ENCODE peak calls at places on chromosomes 2 and 18, in six cellular contexts. L is hypothalamus; S is HFFc6; X is neural progenitor cell; M is stimulated activated CD4-positive, alpha-beta T cell treated with anti-CD3 and anti-CD28 coated beads, TNF-alpha, amount 100 ng/mL, for 4 hours; A is activated naive CD4-positive, alpha-beta T cell. B is an unnamed sample.

GRCh38 chr2:226515344-226516055 is 284.1 kb downstream of the IRS1 start:
- DNase-seq in S (peak; percentile 42), L (no peak), X (no peak), A (no peak), M (no peak), B (no peak)

GRCh38 chr2:182545420-182546167 is 118.8 kb upstream of the PDE1A start:
- DNase-seq in S (no peak), A (no peak), L (no peak), X (no peak), M (no peak), B (no peak)

GRCh38 chr2:38037757-38038615 is 38.0 kb downstream of the CYP1B1 start:
- DNase-seq in S (no peak), X (peak; percentile 74), L (no peak), M (no peak), A (no peak), B (peak; percentile 46)

GRCh38 chr2:58120626-58121229 is 74.1 kb downstream of the VRK2 start:
- DNase-seq in M (no peak), A (no peak), X (no peak), L (no peak), S (no peak), B (no peak)

GRCh38 chr18:35683021-35683420 is 101.5 kb downstream of the GALNT1 start:
- DNase-seq in L (no peak), A (no peak), X (peak; percentile 53), S (no peak), M (no peak), B (no peak)

GRCh38 chr2:150076281-150076680 is 411.2 kb downstream of the RND3 start:
- DNase-seq in A (no peak), S (peak; percentile 76), X (no peak), M (no peak), L (no peak), B (no peak)

GRCh38 chr2:118221952-118222594 is 133.8 kb downstream of the INSIG2 start:
- DNase-seq in L (no peak), A (no peak), S (peak; percentile 67), M (no peak), X (peak; percentile 83), B (peak; percentile 46)

GRCh38 chr2:149729575-149729974 is 142.0 kb upstream of the MMADHC start:
- DNase-seq in X (no peak), M (no peak), S (no peak), L (no peak), A (no peak), B (no peak)

GRCh38 chr2:68715353-68716041 is 19.1 kb upstream of the ARHGAP25 start:
- DNase-seq in A (no peak), X (peak; percentile 83), S (peak; percentile 28), L (no peak), M (no peak), B (no peak)

GRCh38 chr2:69565431-69565839 is 78.1 kb downstream of the AAK1 start:
- DNase-seq in A (peak; percentile 61), L (no peak), M (peak; percentile 46), S (peak; percentile 29), X (peak; percentile 77), B (no peak)

GRCh38 chr2:169828141-169828811 is 1.0 kb downstream of the UBR3 start:
- DNase-seq in X (peak; percentile 60), L (peak; percentile 41), M (peak; percentile 36), S (peak; percentile 25), A (peak; percentile 9), B (peak; percentile 53)

GRCh38 chr2:233462202-233462785 is 104.3 kb downstream of the USP40 start:
- DNase-seq in S (no peak), L (no peak), M (no peak), A (no peak), X (no peak), B (no peak)

GRCh38 chr2:117833911-117834310 is 19.4 kb downstream of the DDX18 start:
- DNase-seq in S (no peak), L (no peak), M (no peak), A (no peak), X (no peak), B (no peak)

GRCh38 chr18:23235860-23236259 is 100.6 kb downstream of the CABLES1 start:
- DNase-seq in L (no peak), S (no peak), X (no peak), M (no peak), A (no peak), B (no peak)

GRCh38 chr2:183438541-183438940 is 314.3 kb downstream of the NUP35 start:
- DNase-seq in X (no peak), A (no peak), M (no peak), S (no peak), L (no peak), B (no peak)

GRCh38 chr2:146677280-146677679 is 1167.5 kb upstream of the ACVR2A start:
- DNase-seq in M (no peak), S (no peak), X (no peak), A (no peak), L (no peak), B (no peak)

GRCh38 chr2:190574169-190574568 is 39.6 kb upstream of the NEMP2 start:
- DNase-seq in A (no peak), L (no peak), X (no peak), M (no peak), S (no peak), B (no peak)

GRCh38 chr2:228675715-228676114 is 494.2 kb upstream of the SPHKAP start:
- DNase-seq in X (no peak), A (no peak), S (no peak), M (no peak), L (no peak), B (no peak)

GRCh38 chr2:232460171-232460570 is 4.2 kb downstream of the ALPI start:
- DNase-seq in S (no peak), X (no peak), A (no peak), M (no peak), L (no peak), B (no peak)

GRCh38 chr2:35501076-35501475 is 854.5 kb upstream of the CRIM1 start:
- DNase-seq in A (no peak), X (no peak), S (no peak), M (no peak), L (no peak), B (no peak)

GRCh38 chr2:211957799-211958198 is 580.8 kb downstream of the ERBB4 start:
- DNase-seq in L (no peak), M (no peak), S (no peak), A (no peak), X (no peak), B (no peak)

GRCh38 chr18:75679347-75679746 is 251.8 kb upstream of the SMIM21 start:
- DNase-seq in S (no peak), A (no peak), X (no peak), L (no peak), M (no peak), B (no peak)

GRCh38 chr18:79698668-79699335 is 19.2 kb downstream of the CTDP1 start:
- DNase-seq in A (no peak), X (no peak), S (peak; percentile 42), M (no peak), L (no peak), B (no peak)

GRCh38 chr2:43230481-43230880 is 4.1 kb upstream of the ZFP36L2 start:
- DNase-seq in X (peak; percentile 36), A (no peak), L (no peak), M (no peak), S (no peak), B (no peak)

GRCh38 chr2:8525582-8526402 is 156.1 kb upstream of the ID2 start:
- DNase-seq in S (no peak), A (no peak), M (no peak), L (peak; percentile 17), X (peak; percentile 39), B (peak; percentile 83)

GRCh38 chr2:120609826-120610395 is 125.8 kb upstream of the GLI2 start:
- DNase-seq in L (no peak), S (no peak), M (no peak), X (no peak), A (no peak), B (no peak)

GRCh38 chr2:239293450-239294430 is 107.1 kb downstream of the HDAC4 start:
- DNase-seq in S (no peak), A (peak; percentile 32), M (no peak), X (peak; percentile 51), L (no peak), B (no peak)

GRCh38 chr2:182134201-182134600 is 148.5 kb downstream of the PPP1R1C start:
- DNase-seq in S (no peak), X (no peak), M (no peak), A (no peak), L (no peak), B (no peak)

GRCh38 chr2:235493775-235494715 is at the start of gene AGAP1:
- DNase-seq in L (peak; percentile 86), M (no peak), S (peak; percentile 77), A (no peak), X (peak; percentile 96), B (peak; percentile 88)

GRCh38 chr2:219497495-219498279 is 1.0 kb upstream of the GMPPA start:
- DNase-seq in A (no peak), X (peak; percentile 76), L (no peak), M (no peak), S (peak; percentile 85), B (peak; percentile 91)

GRCh38 chr18:55421612-55422381 is 166.2 kb downstream of the TCF4 start:
- DNase-seq in S (peak; percentile 26), A (no peak), M (no peak), L (no peak), X (no peak), B (no peak)

GRCh38 chr2:203584784-203585183 is 49.7 kb upstream of the RAPH1 start:
- DNase-seq in X (no peak), L (no peak), S (no peak), A (no peak), M (no peak), B (no peak)

GRCh38 chr2:9473985-9474360 is 378 bp upstream of the IAH1 start:
- DNase-seq in X (peak; percentile 28), S (no peak), A (peak; percentile 66), L (peak; percentile 69), M (peak; percentile 28), B (peak; percentile 52)

GRCh38 chr2:171726841-171727460 is 39.7 kb downstream of the DYNC1I2 start:
- DNase-seq in L (no peak), M (no peak), X (no peak), S (no peak), A (no peak), B (no peak)

GRCh38 chr2:88127638-88127887 is 299 bp downstream of the FABP1 start:
- DNase-seq in L (no peak), X (no peak), M (no peak), S (no peak), A (no peak), B (no peak)

B was measured in ureter.